ENCODE peak calls at places on chromosomes 11 and 22, in seven cellular contexts. U, H, Z, X, K, A and E are unnamed samples.

GRCh38 chr11:77113382-77114088 is 10.9 kb downstream of the OMP start:
- DNase-seq in U (peak; percentile 49), H (peak; percentile 18), Z (no peak), X (no peak), K (peak; percentile 31), A (no peak), E (no peak)

GRCh38 chr22:32628626-32629587 is 154.3 kb downstream of the FBXO7 start:
- DNase-seq in U (no peak), H (no peak), Z (no peak), X (no peak), K (no peak), A (no peak), E (no peak)

GRCh38 chr11:35045219-35045819 is 93.7 kb upstream of the CD44 start:
- DNase-seq in U (no peak), H (no peak), Z (peak; percentile 93), X (no peak), K (no peak), A (no peak), E (no peak)

GRCh38 chr11:76823481-76824028 is 37.2 kb upstream of the ACER3 start:
- DNase-seq in U (no peak), H (no peak), Z (no peak), X (no peak), K (no peak), A (no peak), E (peak; percentile 73)

GRCh38 chr11:74550991-74551753 is 41.2 kb upstream of the POLD3 start:
- DNase-seq in U (no peak), H (no peak), Z (no peak), X (no peak), K (no peak), A (no peak), E (no peak)

GRCh38 chr22:40498454-40499186 is 128.2 kb downstream of the SGSM3 start:
- DNase-seq in U (no peak), H (no peak), Z (no peak), X (no peak), K (no peak), A (no peak), E (peak; percentile 88)

GRCh38 chr11:94602430-94603372 is 35.5 kb downstream of the PIWIL4 start:
- DNase-seq in U (no peak), H (peak; percentile 75), Z (no peak), X (peak; percentile 60), K (peak; percentile 23), A (no peak), E (peak; percentile 36)

GRCh38 chr11:42802211-42802918 is 509.4 kb upstream of the API5 start:
- DNase-seq in U (no peak), H (no peak), Z (no peak), X (no peak), K (no peak), A (no peak), E (no peak)

GRCh38 chr11:2525941-2526807 is 81.4 kb downstream of the KCNQ1 start:
- DNase-seq in U (peak; percentile 4), H (no peak), Z (no peak), X (peak; percentile 13), K (no peak), A (peak; percentile 1), E (no peak)

GRCh38 chr11:69558519-69558941 is 77.1 kb downstream of the LINC01488 start:
- DNase-seq in U (no peak), H (no peak), Z (peak; percentile 52), X (no peak), K (no peak), A (no peak), E (no peak)

GRCh38 chr22:24823787-24824186 is 17.8 kb downstream of the SGSM1 start:
- DNase-seq in U (no peak), H (no peak), Z (no peak), X (no peak), K (no peak), A (no peak), E (no peak)

GRCh38 chr11:2076441-2076840 is 62.7 kb downstream of the IGF2 start:
- DNase-seq in U (no peak), H (no peak), Z (no peak), X (no peak), K (no peak), A (no peak), E (no peak)

GRCh38 chr11:119121008-119121810 is at the start of gene HINFP:
- DNase-seq in U (peak; percentile 100), H (peak; percentile 99), Z (peak; percentile 98), X (peak; percentile 100), K (peak; percentile 98), A (peak; percentile 99), E (peak; percentile 97)

GRCh38 chr11:10488121-10488580 is 33.1 kb downstream of the AMPD3 start:
- DNase-seq in U (no peak), H (peak; percentile 23), Z (no peak), X (no peak), K (no peak), A (no peak), E (no peak)

GRCh38 chr11:2465201-2466068 is 20.6 kb downstream of the KCNQ1 start:
- DNase-seq in U (no peak), H (no peak), Z (no peak), X (no peak), K (no peak), A (no peak), E (peak; percentile 49)

GRCh38 chr11:34613015-34613414 is 7.9 kb upstream of the EHF start:
- DNase-seq in U (no peak), H (no peak), Z (no peak), X (no peak), K (no peak), A (no peak), E (no peak)

GRCh38 chr11:36257351-36257750 is 31.9 kb downstream of the COMMD9 start:
- DNase-seq in U (no peak), H (no peak), Z (no peak), X (no peak), K (no peak), A (no peak), E (no peak)

GRCh38 chr22:38694945-38695344 is 5.8 kb downstream of the JOSD1 start:
- DNase-seq in U (no peak), H (no peak), Z (no peak), X (no peak), K (no peak), A (no peak), E (no peak)

GRCh38 chr11:111918390-111919256 is at the start of gene C11orf52:
- DNase-seq in U (no peak), H (no peak), Z (no peak), X (peak; percentile 45), K (no peak), A (no peak), E (no peak)

GRCh38 chr11:46366260-46366659 is 15.2 kb upstream of the MDK start:
- DNase-seq in U (no peak), H (no peak), Z (no peak), X (no peak), K (no peak), A (no peak), E (no peak)

GRCh38 chr11:46363455-46363920 is 16.2 kb downstream of the DGKZ start:
- DNase-seq in U (peak; percentile 85), H (no peak), Z (no peak), X (no peak), K (no peak), A (no peak), E (peak; percentile 86)

GRCh38 chr11:46364056-46364455 is 16.8 kb downstream of the DGKZ start:
- DNase-seq in U (no peak), H (no peak), Z (no peak), X (no peak), K (no peak), A (no peak), E (no peak)

GRCh38 chr11:46363031-46363407 is 15.8 kb downstream of the DGKZ start:
- DNase-seq in U (peak; percentile 43), H (no peak), Z (no peak), X (no peak), K (no peak), A (no peak), E (peak; percentile 68)

GRCh38 chr11:46364791-46365190 is 16.7 kb upstream of the MDK start:
- DNase-seq in U (no peak), H (no peak), Z (no peak), X (no peak), K (no peak), A (no peak), E (no peak)
- H3K27ac ChIP-seq in U (peak overlapping the region; percentile 86), H (no peak overlapping the region), Z (no peak overlapping the region), X (no peak overlapping the region), K (no peak overlapping the region), A (no peak overlapping the region), E (no peak overlapping the region)

GRCh38 chr11:58739725-58740430 is 8.1 kb upstream of the GLYAT start:
- DNase-seq in U (no peak), H (no peak), Z (no peak), X (no peak), K (no peak), A (no peak), E (peak; percentile 2)

GRCh38 chr11:58742140-58742539 is 10.4 kb upstream of the GLYAT start:
- DNase-seq in U (no peak), H (no peak), Z (no peak), X (no peak), K (no peak), A (no peak), E (no peak)

GRCh38 chr11:58740447-58740846 is 8.7 kb upstream of the GLYAT start:
- DNase-seq in U (no peak), H (no peak), Z (no peak), X (no peak), K (no peak), A (no peak), E (no peak)

GRCh38 chr11:58742981-58743880 is 11.5 kb upstream of the GLYAT start:
- DNase-seq in U (no peak), H (peak; percentile 4), Z (no peak), X (no peak), K (no peak), A (no peak), E (no peak)

GRCh38 chr11:58741127-58741526 is 9.4 kb upstream of the GLYAT start:
- DNase-seq in U (no peak), H (no peak), Z (no peak), X (no peak), K (no peak), A (no peak), E (no peak)
- H3K9me3 ChIP-seq in U (peaks cover 3% of the 10 kb centered on the region), H (no peaks in the 10 kb centered on the region), Z (no peaks in the 10 kb centered on the region), X (peaks cover 7% of the 10 kb centered on the region), K (peaks cover 9% of the 10 kb centered on the region), A (no peaks in the 10 kb centered on the region), E (no peaks in the 10 kb centered on the region)

DNA sequence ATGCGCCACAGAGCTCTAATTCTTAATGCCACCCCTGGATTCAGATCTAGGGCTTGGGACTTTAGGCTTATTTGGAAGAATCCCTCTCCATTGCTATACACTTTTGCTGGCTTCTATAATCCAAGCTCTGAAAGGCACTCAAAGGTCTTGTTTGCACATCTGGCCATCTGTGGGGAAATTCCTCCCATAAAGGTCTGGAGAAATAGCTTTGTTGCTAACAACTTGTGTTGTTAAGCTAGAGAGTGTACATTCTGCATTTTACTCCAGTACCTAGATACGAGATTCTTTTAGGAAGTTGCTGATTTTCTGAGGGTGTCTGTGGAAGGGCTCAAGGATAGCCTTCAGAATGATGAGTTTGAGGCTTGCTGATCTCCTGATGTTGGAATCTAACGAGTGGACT is 50.7 kb downstream of the UBASH3B start:
- DNase-seq in U (no peak), H (no peak), Z (no peak), X (no peak), K (no peak), A (no peak), E (no peak)
- H3K27ac ChIP-seq in U (no peak overlapping the region), H (no peak overlapping the region), Z (no peak overlapping the region), X (no peak overlapping the region), K (no peak overlapping the region), A (no peak overlapping the region), E (peak overlapping the region; percentile 69)

DNA sequence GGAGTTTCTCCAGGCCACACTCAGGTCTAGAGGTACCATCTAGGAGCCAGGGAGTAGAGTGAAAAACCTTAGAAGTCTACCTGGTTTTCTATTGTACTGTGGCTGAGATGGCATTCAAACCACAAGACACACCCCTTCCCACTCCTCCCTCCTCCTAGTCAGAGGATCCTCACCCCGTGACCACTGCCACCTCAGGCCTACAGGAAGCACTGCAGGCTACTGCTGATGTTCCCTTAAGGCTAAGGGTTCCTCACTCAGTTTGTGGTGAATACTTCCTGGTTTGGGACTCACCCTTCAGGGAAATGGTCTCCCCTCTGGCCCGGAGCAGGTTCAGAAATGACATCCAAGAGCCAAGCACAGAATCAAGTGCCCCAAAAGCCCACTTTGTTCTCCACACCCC is 1293.9 kb downstream of the JRKL start:
- DNase-seq in U (peak; percentile 26), H (no peak), Z (no peak), X (no peak), K (no peak), A (no peak), E (no peak)
- H3K9me3 ChIP-seq in U (no peaks in the 10 kb centered on the region), H (no peaks in the 10 kb centered on the region), Z (no peaks in the 10 kb centered on the region), X (no peaks in the 10 kb centered on the region), K (no peaks in the 10 kb centered on the region), A (peaks cover 3% of the 10 kb centered on the region), E (no peaks in the 10 kb centered on the region)